ENCODE peak calls at places on chromosome 15, in four cellular contexts. Y, Z, M and S are unnamed samples.
A peak's percentile ranks its signal among the peaks of the same experiment; 100 is the strongest.

GRCh38 chr15:57506422-57506821 is 85.3 kb upstream of the MYZAP start:
- DNase-seq in Y (no peak), Z (peak; percentile 19), M (no peak), S (no peak)

GRCh38 chr15:76460871-76461270 is 124.3 kb downstream of the ISL2 start:
- DNase-seq in M (no peak), Z (no peak), Y (no peak), S (no peak)

GRCh38 chr15:52499506-52499905 is 29.2 kb downstream of the MYO5A start:
- DNase-seq in Z (no peak), M (no peak), Y (no peak), S (no peak)

GRCh38 chr15:78979456-78980320 is 34.8 kb upstream of the CTSH start:
- DNase-seq in Y (peak; percentile 81), Z (peak; percentile 87), M (peak; percentile 67), S (peak; percentile 54)

GRCh38 chr15:67091073-67091965 is 25.9 kb downstream of the SMAD3 start:
- DNase-seq in Z (peak; percentile 98), M (peak; percentile 72), Y (peak; percentile 90), S (no peak)

GRCh38 chr15:98648654-98649537 is 557 bp downstream of the IGF1R start:
- DNase-seq in M (peak; percentile 49), Y (no peak), Z (peak; percentile 57), S (no peak)

GRCh38 chr15:28902856-28903255 is 17.1 kb downstream of the APBA2 start:
- DNase-seq in Z (no peak), M (no peak), Y (no peak), S (no peak)

GRCh38 chr15:77670558-77671148 is 37.9 kb upstream of the LINGO1 start:
- DNase-seq in Y (no peak), M (no peak), Z (no peak), S (no peak)

GRCh38 chr15:36977620-36978610 is 122.4 kb downstream of the MEIS2 start:
- DNase-seq in Z (no peak), Y (no peak), M (no peak), S (no peak)

GRCh38 chr15:78968539-78969271 is 23.9 kb upstream of the CTSH start:
- DNase-seq in Z (no peak), Y (no peak), M (no peak), S (no peak)

GRCh38 chr15:90994059-90994416 is 297 bp downstream of the PRC1 start:
- DNase-seq in Y (no peak), Z (no peak), M (no peak), S (no peak)

GRCh38 chr15:101456079-101456791 is 33.3 kb downstream of the PCSK6 start:
- DNase-seq in Z (peak; percentile 73), Y (no peak), M (no peak), S (no peak)

GRCh38 chr15:38263996-38264395 is 11.4 kb downstream of the SPRED1 start:
- DNase-seq in M (no peak), Z (no peak), Y (no peak), S (no peak)

GRCh38 chr15:77019476-77020331 is 24.8 kb downstream of the PSTPIP1 start:
- DNase-seq in Y (no peak), Z (no peak), M (no peak), S (no peak)

GRCh38 chr15:59251001-59251845 is 44.6 kb downstream of the LDHAL6B start:
- DNase-seq in M (no peak), Z (no peak), Y (no peak), S (no peak)

GRCh38 chr15:97947465-97948262 is 12.8 kb upstream of the ARRDC4 start:
- DNase-seq in M (peak; percentile 48), Y (no peak), Z (peak; percentile 18), S (no peak)

GRCh38 chr15:73079570-73079969 is 27.3 kb downstream of the NEO1 start:
- DNase-seq in Z (no peak), Y (no peak), M (no peak), S (no peak)

GRCh38 chr15:67185621-67186225 is 68.7 kb downstream of the AAGAB start:
- DNase-seq in Y (no peak), Z (no peak), M (no peak), S (no peak)

GRCh38 chr15:90315276-90315982 is 36.7 kb upstream of the ZNF774 start:
- DNase-seq in Z (no peak), Y (no peak), M (peak; percentile 84), S (no peak)

GRCh38 chr15:67691450-67691849 is 133.9 kb upstream of the SKOR1 start:
- DNase-seq in M (no peak), Y (no peak), Z (no peak), S (no peak)

GRCh38 chr15:82919231-82919886 is 33.2 kb downstream of the HOMER2 start:
- DNase-seq in Z (no peak), M (peak; percentile 19), Y (no peak), S (no peak)
- TF ChIP-seq POLR2AphosphoS5 in Z (no peak), M (no peak), Y (no peak), S (no peak)

GRCh38 chr15:23564798-23565394 is 578 bp upstream of the MKRN3 start:
- DNase-seq in Y (no peak), Z (peak; percentile 46), M (no peak), S (no peak)
- H3K9me3 ChIP-seq in Y (no peaks in the 10 kb centered on the region), Z (no peaks in the 10 kb centered on the region), M (no peaks in the 10 kb centered on the region), S (no peaks in the 10 kb centered on the region)

GRCh38 chr15:80404057-80404718 is at the start of gene ARNT2:
- DNase-seq in M (no peak), Z (no peak), Y (no peak), S (no peak)
- H3K27ac ChIP-seq in M (peak within 1 kb of the TSS; percentile 24), Z (no peak within 1 kb of the TSS), Y (peak within 1 kb of the TSS; percentile 32), S (no peak within 1 kb of the TSS)

GRCh38 chr15:39582286-39582976 is 1.6 kb downstream of the THBS1 start:
- DNase-seq in M (peak; percentile 57), Z (no peak), Y (no peak), S (no peak)
- TF ChIP-seq POLR2AphosphoS5 in M (peak; percentile 51), Z (no peak), Y (no peak), S (no peak)

DNA sequence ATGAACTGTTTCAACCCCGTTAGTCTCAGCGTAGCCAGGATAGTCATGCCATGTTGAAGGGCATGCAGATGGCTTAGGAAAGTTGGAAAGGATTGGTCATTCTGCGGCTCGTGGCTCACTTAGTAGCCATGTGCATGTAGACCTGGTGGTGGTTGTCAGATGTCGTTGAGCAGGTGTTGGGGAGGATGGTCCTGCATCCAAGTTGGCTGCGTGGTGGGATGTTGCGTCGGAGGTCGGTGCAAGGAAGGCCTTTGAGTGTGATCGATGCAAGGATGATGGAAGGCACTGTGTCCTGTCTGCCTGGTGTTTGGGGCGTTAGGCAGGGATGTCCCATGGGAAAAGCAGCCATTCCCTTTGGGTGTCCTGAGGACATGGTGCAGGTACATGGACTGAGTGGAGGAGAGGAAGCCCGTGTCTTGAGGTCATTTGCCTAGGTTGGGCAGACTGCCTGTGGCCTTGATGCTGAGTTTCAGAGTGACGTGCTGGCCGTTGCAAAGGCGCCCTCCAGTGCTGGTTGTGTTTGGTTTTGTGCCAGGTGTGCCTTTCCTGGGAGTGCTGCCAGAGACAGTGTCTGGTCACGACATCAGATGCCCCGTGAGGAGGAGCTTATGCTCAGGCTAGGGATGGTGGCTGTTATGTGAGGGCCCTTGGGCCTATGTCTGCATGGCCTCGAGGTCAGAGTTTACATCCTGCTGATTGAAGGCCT is 103.4 kb downstream of the SNRPN start:
- DNase-seq in Z (no peak), M (no peak), Y (no peak), S (no peak)
- H3K9me3 ChIP-seq in Z (peaks cover 2% of the 10 kb centered on the region), M (peaks cover 83% of the 10 kb centered on the region), Y (peaks cover 6% of the 10 kb centered on the region), S (peaks cover 72% of the 10 kb centered on the region)

GRCh38 chr15:69434679-69435078 is 17.9 kb upstream of the RPLP1 start:
- DNase-seq in M (no peak), Z (no peak), Y (no peak), S (no peak)
- H3K27ac ChIP-seq in M (no peak overlapping the region), Z (no peak overlapping the region), Y (no peak overlapping the region), S (no peak overlapping the region)

DNA sequence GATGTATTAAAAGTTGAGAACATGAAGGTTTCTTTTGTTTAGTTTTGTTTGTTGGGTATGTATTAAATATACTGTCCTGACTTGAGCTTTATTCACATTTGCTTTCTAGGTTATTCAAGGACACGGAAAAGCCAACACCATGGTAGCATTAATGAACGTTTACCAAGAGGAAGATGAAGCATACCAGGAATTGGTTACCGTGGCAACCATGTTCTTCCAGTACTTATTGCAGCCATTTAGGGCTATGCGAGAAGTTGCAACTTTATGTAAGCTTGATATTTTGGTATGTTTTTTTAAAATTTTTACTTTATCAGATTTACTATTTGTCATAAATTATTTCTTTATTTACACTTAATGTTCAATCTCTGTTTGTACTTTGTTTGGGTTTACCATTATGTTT is 3.6 kb downstream of the WHAMM start:
- DNase-seq in Y (no peak), Z (no peak), M (no peak), S (no peak)
- TF ChIP-seq POLR2AphosphoS5 in Y (no peak), Z (no peak), M (no peak), S (no peak)

GRCh38 chr15:25239471-25240345 is 199.1 kb downstream of the UBE3A start:
- DNase-seq in Z (no peak), M (no peak), Y (no peak), S (no peak)
- H3K9me3 ChIP-seq in Z (no peaks in the 10 kb centered on the region), M (peaks cover 2% of the 10 kb centered on the region), Y (peaks cover 4% of the 10 kb centered on the region), S (no peaks in the 10 kb centered on the region)